ENCODE peak calls at places on chromosomes 3 and 15, in eight cellular contexts. J is IMR-90; B is keratinocyte; M is NCI-H524 treated with DMSO at 0.1 percent for 48 hours; E is amniotic stem cell; U is naive thymus-derived CD8-positive, alpha-beta T cell; W is DMS153; G is esophagus muscularis mucosa. Z is an unnamed sample.

GRCh38 chr3:15889936-15890335 is 92.2 kb upstream of the ANKRD28 start:
- DNase-seq in J (no peak), B (no peak), M (no peak), E (no peak), U (no peak), W (no peak), G (peak; percentile 57), Z (no peak)

GRCh38 chr3:71584216-71585061 is 911 bp upstream of the FOXP1 start:
- DNase-seq in J (peak; percentile 61), B (no peak), M (no peak), E (no peak), U (no peak), W (no peak), G (peak; percentile 92), Z (peak; percentile 73)

GRCh38 chr15:49824700-49825099 is 203.9 kb downstream of the DTWD1 start:
- DNase-seq in J (no peak), B (no peak), M (no peak), E (no peak), U (no peak), W (no peak), G (no peak), Z (no peak)

GRCh38 chr3:122982202-122983185 is 45.1 kb downstream of the SEMA5B start:
- DNase-seq in J (no peak), B (no peak), M (peak; percentile 12), E (no peak), U (no peak), W (no peak), G (no peak), Z (no peak)

GRCh38 chr3:172965256-172965655 is 175.8 kb downstream of the SPATA16 start:
- DNase-seq in J (peak; percentile 50), B (no peak), M (no peak), E (no peak), U (no peak), W (no peak), G (no peak), Z (no peak)

GRCh38 chr15:36907295-36907694 is 193.1 kb downstream of the MEIS2 start:
- DNase-seq in J (no peak), B (no peak), M (no peak), E (no peak), U (no peak), W (no peak), G (no peak), Z (no peak)

GRCh38 chr3:23594897-23595670 is 210.7 kb upstream of the UBE2E1 start:
- DNase-seq in J (peak; percentile 12), B (no peak), M (no peak), E (no peak), U (no peak), W (no peak), G (peak; percentile 47), Z (peak; percentile 49)

GRCh38 chr3:14290631-14291385 is 111.6 kb upstream of the SLC6A6 start:
- DNase-seq in J (no peak), B (no peak), M (no peak), E (no peak), U (no peak), W (no peak), G (no peak), Z (no peak)

GRCh38 chr15:88849376-88850122 is 45.8 kb downstream of the HAPLN3 start:
- DNase-seq in J (no peak), B (no peak), M (no peak), E (no peak), U (no peak), W (no peak), G (no peak), Z (no peak)

Z was measured in brain microvascular endothelial cell.